ENCODE peak calls at places on chromosomes 13 and 19, in eight cellular contexts. One of them, this sample, is unnamed.

GRCh38 chr19:14343286-14343685 is 38.0 kb upstream of the ADGRE5 start:
- DNase-seq in upper lobe of left lung: no peak
- DNase-seq in HepG2: no peak
- DNase-seq in stomach: peak
- DNase-seq in H1: no peak
- DNase-seq in GM12878: no peak
- DNase-seq in transverse colon: no peak
- DNase-seq in esophagus muscularis mucosa: no peak
- DNase-seq in this sample: no peak

GRCh38 chr13:79725841-79726240 is 244.9 kb downstream of the NDFIP2 start:
- DNase-seq in upper lobe of left lung: no peak
- DNase-seq in HepG2: no peak
- DNase-seq in stomach: no peak
- DNase-seq in H1: no peak
- DNase-seq in GM12878: no peak
- DNase-seq in transverse colon: no peak
- DNase-seq in esophagus muscularis mucosa: no peak
- DNase-seq in this sample: no peak

GRCh38 chr13:76632388-76633044 is 253.7 kb downstream of the KCTD12 start:
- DNase-seq in upper lobe of left lung: peak
- DNase-seq in HepG2: no peak
- DNase-seq in stomach: no peak
- DNase-seq in H1: no peak
- DNase-seq in GM12878: no peak
- DNase-seq in transverse colon: no peak
- DNase-seq in esophagus muscularis mucosa: no peak
- DNase-seq in this sample: no peak

GRCh38 chr19:10000171-10000826 is 10.0 kb downstream of the COL5A3 start:
- DNase-seq in upper lobe of left lung: peak
- DNase-seq in HepG2: peak
- DNase-seq in stomach: peak
- DNase-seq in H1: peak
- DNase-seq in GM12878: no peak
- DNase-seq in transverse colon: peak
- DNase-seq in esophagus muscularis mucosa: no peak
- DNase-seq in this sample: peak

GRCh38 chr13:22789027-22789593 is 391.7 kb upstream of the SGCG start:
- DNase-seq in upper lobe of left lung: no peak
- DNase-seq in HepG2: peak
- DNase-seq in stomach: no peak
- DNase-seq in H1: no peak
- DNase-seq in GM12878: no peak
- DNase-seq in transverse colon: no peak
- DNase-seq in esophagus muscularis mucosa: no peak
- DNase-seq in this sample: no peak

GRCh38 chr19:38070573-38070972 is 153.4 kb downstream of the DPF1 start:
- DNase-seq in upper lobe of left lung: no peak
- DNase-seq in HepG2: no peak
- DNase-seq in stomach: no peak
- DNase-seq in H1: no peak
- DNase-seq in GM12878: no peak
- DNase-seq in transverse colon: no peak
- DNase-seq in esophagus muscularis mucosa: no peak
- DNase-seq in this sample: no peak

GRCh38 chr13:40187324-40187795 is 479.1 kb downstream of the FOXO1 start:
- DNase-seq in upper lobe of left lung: no peak
- DNase-seq in HepG2: no peak
- DNase-seq in stomach: no peak
- DNase-seq in H1: no peak
- DNase-seq in GM12878: no peak
- DNase-seq in transverse colon: no peak
- DNase-seq in esophagus muscularis mucosa: no peak
- DNase-seq in this sample: no peak

GRCh38 chr19:47275866-47276461 is 1.3 kb downstream of the INAFM1 start:
- DNase-seq in upper lobe of left lung: no peak
- DNase-seq in HepG2: no peak
- DNase-seq in stomach: no peak
- DNase-seq in H1: no peak
- DNase-seq in GM12878: no peak
- DNase-seq in transverse colon: no peak
- DNase-seq in esophagus muscularis mucosa: peak
- DNase-seq in this sample: peak

GRCh38 chr19:46925548-46925950 is 64.8 kb downstream of the ARHGAP35 start:
- DNase-seq in upper lobe of left lung: no peak
- DNase-seq in HepG2: peak
- DNase-seq in stomach: peak
- DNase-seq in H1: no peak
- DNase-seq in GM12878: no peak
- DNase-seq in transverse colon: peak
- DNase-seq in esophagus muscularis mucosa: no peak
- DNase-seq in this sample: no peak

GRCh38 chr13:79413521-79413920 is 7.5 kb upstream of the RBM26 start:
- DNase-seq in upper lobe of left lung: peak
- DNase-seq in HepG2: no peak
- DNase-seq in stomach: no peak
- DNase-seq in H1: no peak
- DNase-seq in GM12878: no peak
- DNase-seq in transverse colon: no peak
- DNase-seq in esophagus muscularis mucosa: no peak
- DNase-seq in this sample: no peak

GRCh38 chr13:39913928-39914327 is 258.5 kb downstream of the COG6 start:
- DNase-seq in upper lobe of left lung: no peak
- DNase-seq in HepG2: no peak
- DNase-seq in stomach: no peak
- DNase-seq in H1: no peak
- DNase-seq in GM12878: no peak
- DNase-seq in transverse colon: no peak
- DNase-seq in esophagus muscularis mucosa: no peak
- DNase-seq in this sample: peak

GRCh38 chr19:5826531-5827341 is 12.8 kb downstream of the FUT6 start:
- DNase-seq in upper lobe of left lung: peak
- DNase-seq in HepG2: peak
- DNase-seq in stomach: peak
- DNase-seq in H1: no peak
- DNase-seq in GM12878: no peak
- DNase-seq in transverse colon: peak
- DNase-seq in esophagus muscularis mucosa: no peak
- DNase-seq in this sample: peak

GRCh38 chr13:95573226-95573625 is 20.7 kb downstream of the CLDN10 start:
- DNase-seq in upper lobe of left lung: no peak
- DNase-seq in HepG2: no peak
- DNase-seq in stomach: no peak
- DNase-seq in H1: no peak
- DNase-seq in GM12878: no peak
- DNase-seq in transverse colon: no peak
- DNase-seq in esophagus muscularis mucosa: no peak
- DNase-seq in this sample: no peak

GRCh38 chr13:67075239-67075638 is 154.9 kb downstream of the PCDH9 start:
- DNase-seq in upper lobe of left lung: no peak
- DNase-seq in HepG2: no peak
- DNase-seq in stomach: no peak
- DNase-seq in H1: no peak
- DNase-seq in GM12878: no peak
- DNase-seq in transverse colon: no peak
- DNase-seq in esophagus muscularis mucosa: no peak
- DNase-seq in this sample: no peak

GRCh38 chr19:33048806-33049676 is 15.6 kb downstream of the RHPN2 start:
- DNase-seq in upper lobe of left lung: no peak
- DNase-seq in HepG2: no peak
- DNase-seq in stomach: peak
- DNase-seq in H1: no peak
- DNase-seq in GM12878: no peak
- DNase-seq in transverse colon: no peak
- DNase-seq in esophagus muscularis mucosa: no peak
- DNase-seq in this sample: no peak

GRCh38 chr13:78604782-78605611 is 1.6 kb upstream of the POU4F1 start:
- DNase-seq in upper lobe of left lung: no peak
- DNase-seq in HepG2: peak
- DNase-seq in stomach: no peak
- DNase-seq in H1: no peak
- DNase-seq in GM12878: no peak
- DNase-seq in transverse colon: no peak
- DNase-seq in esophagus muscularis mucosa: no peak
- DNase-seq in this sample: no peak

GRCh38 chr19:48400018-48400742 is 6.7 kb downstream of the GRIN2D start:
- DNase-seq in upper lobe of left lung: no peak
- DNase-seq in HepG2: peak
- DNase-seq in stomach: peak
- DNase-seq in H1: peak
- DNase-seq in GM12878: no peak
- DNase-seq in transverse colon: peak
- DNase-seq in esophagus muscularis mucosa: no peak
- DNase-seq in this sample: peak

GRCh38 chr13:101572456-101572855 is 120.0 kb downstream of the ITGBL1 start:
- DNase-seq in upper lobe of left lung: no peak
- DNase-seq in HepG2: no peak
- DNase-seq in stomach: no peak
- DNase-seq in H1: no peak
- DNase-seq in GM12878: no peak
- DNase-seq in transverse colon: no peak
- DNase-seq in esophagus muscularis mucosa: no peak
- DNase-seq in this sample: no peak

GRCh38 chr19:403221-404036 is 5.5 kb downstream of the C2CD4C start:
- DNase-seq in upper lobe of left lung: peak
- DNase-seq in HepG2: no peak
- DNase-seq in stomach: no peak
- DNase-seq in H1: no peak
- DNase-seq in GM12878: no peak
- DNase-seq in transverse colon: no peak
- DNase-seq in esophagus muscularis mucosa: no peak
- DNase-seq in this sample: no peak

DNA sequence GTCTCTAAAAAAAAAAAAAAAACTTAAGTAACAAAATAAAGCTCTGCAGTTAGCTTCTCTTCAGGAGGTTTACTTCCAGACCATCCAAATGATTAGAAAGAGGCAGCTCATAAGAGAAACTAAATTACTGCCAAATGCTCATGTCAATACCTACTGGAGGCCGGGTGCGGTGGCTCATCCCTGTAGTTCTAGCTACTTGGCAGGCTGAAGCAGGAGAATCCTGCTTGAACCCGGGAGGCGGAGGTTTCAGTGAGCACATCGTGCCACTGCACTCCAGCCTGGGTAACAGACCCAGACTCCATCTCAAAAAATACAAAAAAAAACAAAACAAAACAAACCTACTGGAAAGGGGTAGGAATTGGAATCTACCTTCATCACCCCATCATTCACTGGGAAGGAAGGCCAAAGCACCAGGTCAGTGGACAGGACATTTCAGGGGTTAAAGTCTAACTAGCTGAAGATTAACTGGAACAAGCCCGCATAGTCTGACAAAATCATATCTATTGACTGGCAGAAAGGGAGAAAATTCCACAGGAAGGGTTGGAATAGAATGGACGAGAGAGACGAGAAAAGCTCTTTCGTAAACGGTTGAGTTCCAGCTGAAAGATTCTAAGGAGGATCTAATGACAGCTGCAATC is 1.3 kb downstream of the ZFP14 start:
- DNase-seq in upper lobe of left lung: no peak
- DNase-seq in HepG2: peak
- DNase-seq in stomach: no peak
- DNase-seq in H1: no peak
- DNase-seq in GM12878: no peak
- DNase-seq in transverse colon: no peak
- DNase-seq in esophagus muscularis mucosa: no peak
- DNase-seq in this sample: no peak
- TF ChIP-seq POLR2A in upper lobe of left lung: no peak
- TF ChIP-seq POLR2A in HepG2: no peak
- TF ChIP-seq POLR2A in stomach: no peak
- TF ChIP-seq POLR2A in H1: no peak
- TF ChIP-seq POLR2A in GM12878: no peak
- TF ChIP-seq POLR2A in transverse colon: no peak
- TF ChIP-seq POLR2A in esophagus muscularis mucosa: no peak
- TF ChIP-seq POLR2A in this sample: no peak

DNA sequence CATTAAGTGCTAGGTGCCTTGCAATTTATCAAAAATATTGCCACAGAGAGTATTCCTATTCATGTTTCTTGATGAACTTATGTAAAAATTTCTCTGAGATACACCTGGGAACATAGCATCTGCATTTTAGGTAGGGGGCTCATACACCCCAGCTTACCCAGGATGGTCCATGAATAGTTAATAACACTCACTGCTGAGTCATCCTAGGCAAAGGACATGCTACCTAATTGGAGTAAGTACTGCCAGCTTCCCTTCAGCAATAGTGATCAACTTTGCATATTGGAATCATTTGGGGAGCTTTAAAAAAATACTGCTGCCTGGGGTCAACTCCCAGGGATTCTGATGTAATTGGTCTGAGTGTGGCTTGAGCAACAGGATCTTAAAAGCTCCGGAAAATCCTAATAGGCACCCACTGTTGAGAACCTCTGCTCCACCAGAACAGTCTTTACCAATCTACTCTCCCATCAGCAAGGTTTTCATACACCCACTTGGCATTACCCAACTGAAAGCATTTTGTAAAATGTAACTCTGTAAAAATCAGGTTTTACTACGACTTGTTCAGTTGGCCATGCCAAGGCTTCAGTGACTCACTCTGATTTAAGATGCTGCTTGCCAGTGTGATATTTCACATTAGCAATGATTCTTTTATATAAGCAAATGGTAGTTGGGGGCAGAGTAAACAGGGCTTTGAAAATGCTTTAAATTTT is 67.2 kb upstream of the FNDC3A start:
- DNase-seq in upper lobe of left lung: no peak
- DNase-seq in HepG2: no peak
- DNase-seq in stomach: no peak
- DNase-seq in H1: no peak
- DNase-seq in GM12878: no peak
- DNase-seq in transverse colon: no peak
- DNase-seq in esophagus muscularis mucosa: no peak
- DNase-seq in this sample: no peak
- TF ChIP-seq POLR2AphosphoS5 in upper lobe of left lung: no peak
- TF ChIP-seq POLR2AphosphoS5 in HepG2: no peak
- TF ChIP-seq POLR2AphosphoS5 in stomach: no peak
- TF ChIP-seq POLR2AphosphoS5 in H1: no peak
- TF ChIP-seq POLR2AphosphoS5 in GM12878: no peak
- TF ChIP-seq POLR2AphosphoS5 in transverse colon: no peak
- TF ChIP-seq POLR2AphosphoS5 in esophagus muscularis mucosa: no peak
- TF ChIP-seq POLR2AphosphoS5 in this sample: peak

DNA sequence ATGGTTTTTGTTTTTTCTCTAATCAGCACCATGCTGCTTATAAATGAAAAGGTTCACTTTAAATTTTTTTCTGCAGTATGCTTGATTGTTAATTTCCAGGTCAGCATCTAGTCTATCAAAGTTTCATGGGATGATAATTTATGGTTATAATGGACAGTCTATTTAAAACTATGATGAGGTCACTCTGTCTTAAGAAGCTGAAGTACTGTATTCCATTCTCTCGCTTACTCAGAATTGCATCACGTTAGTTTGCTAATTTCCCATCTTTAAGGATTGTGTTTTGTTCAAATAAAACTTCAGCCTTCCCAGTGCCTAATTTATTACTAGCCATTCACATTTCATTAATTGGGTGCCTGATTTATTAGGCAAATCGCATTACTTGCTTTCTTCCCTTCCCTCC is 94.3 kb downstream of the GPC6 start:
- DNase-seq in upper lobe of left lung: no peak
- DNase-seq in HepG2: no peak
- DNase-seq in stomach: no peak
- DNase-seq in H1: no peak
- DNase-seq in GM12878: no peak
- DNase-seq in transverse colon: no peak
- DNase-seq in esophagus muscularis mucosa: no peak
- DNase-seq in this sample: no peak
- TF ChIP-seq EP300 in upper lobe of left lung: no peak
- TF ChIP-seq EP300 in HepG2: no peak
- TF ChIP-seq EP300 in stomach: no peak
- TF ChIP-seq EP300 in H1: no peak
- TF ChIP-seq EP300 in GM12878: no peak
- TF ChIP-seq EP300 in transverse colon: no peak
- TF ChIP-seq EP300 in esophagus muscularis mucosa: no peak
- TF ChIP-seq EP300 in this sample: no peak

GRCh38 chr13:21031594-21031993 is 29.8 kb downstream of the LATS2 start:
- DNase-seq in upper lobe of left lung: no peak
- DNase-seq in HepG2: no peak
- DNase-seq in stomach: no peak
- DNase-seq in H1: no peak
- DNase-seq in GM12878: no peak
- DNase-seq in transverse colon: no peak
- DNase-seq in esophagus muscularis mucosa: no peak
- DNase-seq in this sample: peak
- TF ChIP-seq POLR2A in upper lobe of left lung: no peak
- TF ChIP-seq POLR2A in HepG2: no peak
- TF ChIP-seq POLR2A in stomach: no peak
- TF ChIP-seq POLR2A in H1: no peak
- TF ChIP-seq POLR2A in GM12878: no peak
- TF ChIP-seq POLR2A in transverse colon: no peak
- TF ChIP-seq POLR2A in esophagus muscularis mucosa: no peak
- TF ChIP-seq POLR2A in this sample: no peak